ENCODE peak calls at places on chromosomes 5 and 9, in six cellular contexts. Y, L, J, X, S and C are unnamed samples.

GRCh38 chr5:75007537-75007847 is 44.9 kb downstream of the GCNT4 start:
- DNase-seq in L (no peak), J (peak), S (no peak), Y (no peak), X (no peak), C (no peak)

GRCh38 chr5:53464722-53465121 is 15.7 kb upstream of the FST start:
- DNase-seq in X (no peak), Y (no peak), J (no peak), L (no peak), S (no peak), C (no peak)

GRCh38 chr5:124512236-124512635 is 234.2 kb downstream of the ZNF608 start:
- DNase-seq in X (no peak), L (no peak), Y (no peak), S (peak), J (no peak), C (no peak)

GRCh38 chr5:170700503-170700902 is 83.0 kb upstream of the GABRP start:
- DNase-seq in S (no peak), X (no peak), L (no peak), Y (no peak), J (no peak), C (no peak)

GRCh38 chr9:81557957-81558791 is 131.2 kb downstream of the TLE1 start:
- DNase-seq in L (peak), J (peak), S (no peak), X (no peak), Y (no peak), C (no peak)

GRCh38 chr5:82363524-82363923 is 85.4 kb upstream of the RPS23 start:
- DNase-seq in X (no peak), S (no peak), J (no peak), Y (no peak), L (no peak), C (no peak)

GRCh38 chr5:143539742-143540141 is 136.3 kb upstream of the NR3C1 start:
- DNase-seq in S (no peak), J (peak), X (no peak), L (no peak), Y (no peak), C (peak)

GRCh38 chr9:11779971-11780370 is 913.2 kb upstream of the TYRP1 start:
- DNase-seq in L (no peak), X (no peak), Y (no peak), J (no peak), S (no peak), C (no peak)

GRCh38 chr9:128921881-128922763 is 1.3 kb downstream of the PHYHD1 start:
- DNase-seq in L (no peak), X (no peak), J (peak), Y (peak), S (peak), C (no peak)

GRCh38 chr5:122845253-122846050 is at the start of gene SNX24:
- DNase-seq in Y (peak), L (peak), J (peak), X (no peak), S (peak), C (peak)

GRCh38 chr5:133807348-133807747 is 161.1 kb downstream of the C5orf15 start:
- DNase-seq in L (peak), J (no peak), Y (no peak), X (no peak), S (no peak), C (no peak)

GRCh38 chr5:112636288-112636731 is 101.4 kb upstream of the APC start:
- DNase-seq in S (no peak), Y (no peak), J (no peak), X (no peak), L (no peak), C (no peak)

GRCh38 chr9:137762414-137763061 is 115.0 kb upstream of the CACNA1B start:
- DNase-seq in J (no peak), L (no peak), S (peak), X (no peak), Y (no peak), C (no peak)

GRCh38 chr5:111389390-111390082 is 122.8 kb downstream of the STARD4 start:
- DNase-seq in X (no peak), Y (no peak), L (no peak), J (peak), S (no peak), C (no peak)

GRCh38 chr5:153498516-153498915 is 8.0 kb downstream of the GRIA1 start:
- DNase-seq in Y (no peak), J (no peak), L (no peak), S (no peak), X (no peak), C (no peak)

GRCh38 chr5:109876941-109877669 is 187.4 kb downstream of the MAN2A1 start:
- DNase-seq in Y (no peak), L (no peak), S (peak), X (no peak), J (peak), C (no peak)

GRCh38 chr9:6055213-6055612 is 39.8 kb upstream of the RANBP6 start:
- DNase-seq in Y (peak), J (peak), X (peak), S (no peak), L (peak), C (peak)

GRCh38 chr9:35490155-35490909 is 421 bp downstream of the RUSC2 start:
- DNase-seq in Y (peak), S (peak), J (no peak), L (peak), X (no peak), C (no peak)

GRCh38 chr9:96015876-96016686 is 140.6 kb downstream of the ERCC6L2 start:
- DNase-seq in L (no peak), J (no peak), Y (no peak), X (no peak), S (no peak), C (no peak)

GRCh38 chr5:133113331-133114061 is 61.7 kb downstream of the HSPA4 start:
- DNase-seq in S (no peak), J (no peak), L (no peak), Y (no peak), X (no peak), C (no peak)

GRCh38 chr5:74945561-74946165 is 79.5 kb upstream of the FAM169A start:
- DNase-seq in Y (no peak), J (peak), S (no peak), X (no peak), L (no peak), C (no peak)

GRCh38 chr5:137072376-137073174 is 426.6 kb downstream of the SPOCK1 start:
- DNase-seq in Y (no peak), X (no peak), J (no peak), L (no peak), S (no peak), C (no peak)

GRCh38 chr5:157497875-157498611 is 38.0 kb downstream of the NIPAL4 start:
- DNase-seq in L (no peak), J (no peak), S (no peak), X (no peak), Y (no peak), C (no peak)

GRCh38 chr5:84881737-84882136 is 497.1 kb upstream of the EDIL3 start:
- DNase-seq in L (no peak), Y (no peak), J (no peak), S (no peak), X (no peak), C (no peak)

GRCh38 chr9:13160051-13160450 is 119.4 kb downstream of the MPDZ start:
- DNase-seq in Y (no peak), S (no peak), L (no peak), J (no peak), X (no peak), C (no peak)

GRCh38 chr5:135478938-135479337 is 26.8 kb upstream of the TIFAB start:
- DNase-seq in J (no peak), Y (no peak), S (no peak), X (no peak), L (no peak), C (no peak)

GRCh38 chr5:151155777-151156731 is 1.5 kb downstream of the ANXA6 start:
- DNase-seq in S (no peak), X (no peak), L (peak), Y (peak), J (peak), C (peak)

GRCh38 chr5:111748304-111748763 is 8.7 kb downstream of the NREP start:
- DNase-seq in J (peak), Y (no peak), X (no peak), S (no peak), L (no peak), C (no peak)

GRCh38 chr9:93248373-93248772 is 64.4 kb downstream of the WNK2 start:
- DNase-seq in J (no peak), Y (no peak), X (no peak), L (no peak), S (peak), C (no peak)

GRCh38 chr5:157821822-157822622 is 36.9 kb downstream of the CLINT1 start:
- DNase-seq in L (no peak), S (no peak), Y (no peak), J (no peak), X (no peak), C (peak)

GRCh38 chr5:59790399-59791130 is 103.0 kb downstream of the PDE4D start:
- DNase-seq in X (no peak), S (no peak), Y (no peak), J (peak), L (no peak), C (no peak)

GRCh38 chr5:62328772-62329491 is 22.9 kb downstream of the KIF2A start:
- DNase-seq in L (no peak), J (no peak), Y (no peak), S (no peak), X (no peak), C (no peak)

GRCh38 chr5:115033861-115034260 is 135.8 kb downstream of the TRIM36 start:
- DNase-seq in Y (peak), J (no peak), S (no peak), X (peak), L (no peak), C (peak)

GRCh38 chr5:39422036-39422606 is 2.7 kb downstream of the DAB2 start:
- DNase-seq in J (no peak), X (no peak), Y (no peak), S (no peak), L (no peak), C (no peak)

GRCh38 chr5:102115736-102116135 is 180.3 kb downstream of the SLCO4C1 start:
- DNase-seq in J (no peak), S (no peak), X (no peak), Y (no peak), L (no peak), C (no peak)

GRCh38 chr9:36625006-36625600 is 52.4 kb downstream of the MELK start:
- DNase-seq in Y (no peak), L (no peak), S (peak), X (no peak), J (peak), C (no peak)